ENCODE peak calls at places on chromosomes 7 and 10, in nine cellular contexts. K is GM23338, F is bronchial epithelial cell, C is hepatocyte, L is tibial artery, S is fibroblast of the aortic adventitia, Q is ovary, A is GM23248, E is spleen. H is an unnamed sample.

GRCh38 chr7:157239571-157240270 is 97.1 kb upstream of the DNAJB6 start:
- DNase-seq in K (peak; percentile 19), F (no peak), C (no peak), L (no peak), S (no peak), Q (peak; percentile 5), A (no peak), E (no peak), H (no peak)

GRCh38 chr10:88243202-88243744 is 339.8 kb downstream of the RNLS start:
- DNase-seq in K (no peak), F (no peak), C (no peak), L (no peak), S (no peak), Q (no peak), A (no peak), E (no peak), H (no peak)

GRCh38 chr7:139886206-139886605 is 57.1 kb downstream of the TBXAS1 start:
- DNase-seq in K (no peak), F (peak; percentile 67), C (no peak), L (no peak), S (no peak), Q (no peak), A (peak; percentile 26), E (no peak), H (no peak)

GRCh38 chr7:151136515-151136908 is 31.0 kb downstream of the GBX1 start:
- DNase-seq in K (no peak), F (no peak), C (no peak), L (no peak), S (no peak), Q (no peak), A (no peak), E (no peak), H (no peak)

GRCh38 chr10:94219829-94220228 is 142.9 kb downstream of the NOC3L start:
- DNase-seq in K (no peak), F (no peak), C (no peak), L (no peak), S (peak; percentile 39), Q (no peak), A (peak; percentile 39), E (no peak), H (no peak)

GRCh38 chr10:32155075-32155516 is 98.9 kb upstream of the KIF5B start:
- DNase-seq in K (no peak), F (peak; percentile 77), C (no peak), L (no peak), S (peak; percentile 85), Q (no peak), A (peak; percentile 84), E (no peak), H (no peak)

GRCh38 chr10:70063418-70064098 is 10.9 kb downstream of the MACROH2A2 start:
- DNase-seq in K (no peak), F (peak; percentile 30), C (no peak), L (no peak), S (no peak), Q (no peak), A (no peak), E (no peak), H (no peak)

GRCh38 chr10:86077271-86077670 is 289.3 kb downstream of the GRID1 start:
- DNase-seq in K (no peak), F (no peak), C (no peak), L (no peak), S (no peak), Q (no peak), A (no peak), E (peak; percentile 34), H (no peak)

GRCh38 chr7:1245596-1245995 is 12.9 kb downstream of the UNCX start:
- DNase-seq in K (no peak), F (no peak), C (no peak), L (no peak), S (no peak), Q (no peak), A (no peak), E (no peak), H (no peak)

GRCh38 chr10:10915215-10915614 is 102.5 kb upstream of the CELF2 start:
- DNase-seq in K (no peak), F (no peak), C (no peak), L (no peak), S (no peak), Q (no peak), A (peak; percentile 27), E (no peak), H (no peak)

GRCh38 chr10:35942052-35942451 is 300.0 kb upstream of the FZD8 start:
- DNase-seq in K (no peak), F (no peak), C (no peak), L (no peak), S (no peak), Q (no peak), A (no peak), E (no peak), H (no peak)

GRCh38 chr7:158819571-158820203 is 9.6 kb downstream of the ESYT2 start:
- DNase-seq in K (no peak), F (no peak), C (no peak), L (no peak), S (no peak), Q (no peak), A (peak; percentile 69), E (no peak), H (no peak)

GRCh38 chr7:41232086-41232485 is 470.8 kb downstream of the INHBA start:
- DNase-seq in K (no peak), F (peak; percentile 76), C (no peak), L (no peak), S (peak; percentile 48), Q (no peak), A (peak; percentile 74), E (no peak), H (no peak)

GRCh38 chr7:151824285-151824950 is 52.5 kb downstream of the PRKAG2 start:
- DNase-seq in K (no peak), F (no peak), C (no peak), L (no peak), S (no peak), Q (peak; percentile 35), A (no peak), E (peak; percentile 47), H (no peak)

GRCh38 chr7:102146989-102147388 is 139.7 kb upstream of the SH2B2 start:
- DNase-seq in K (no peak), F (no peak), C (no peak), L (no peak), S (peak; percentile 87), Q (peak; percentile 64), A (no peak), E (no peak), H (no peak)

GRCh38 chr7:5406957-5407930 is 16.4 kb downstream of the TNRC18 start:
- DNase-seq in K (peak; percentile 95), F (no peak), C (no peak), L (no peak), S (no peak), Q (peak; percentile 45), A (no peak), E (no peak), H (no peak)

GRCh38 chr7:27110163-27110976 is 7.9 kb upstream of the HOXA2 start:
- DNase-seq in K (peak; percentile 74), F (no peak), C (peak; percentile 67), L (peak; percentile 81), S (peak; percentile 90), Q (peak; percentile 79), A (no peak), E (no peak), H (no peak)
- H3K4me3 ChIP-seq in K (peak overlapping the region; percentile 47), F (no peak overlapping the region), C (no peak overlapping the region), L (peak overlapping the region; percentile 51), S (peak overlapping the region; percentile 78), Q (peak overlapping the region; percentile 22), A (no peak overlapping the region), E (no peak overlapping the region), H (peak overlapping the region; percentile 23)

GRCh38 chr7:37330775-37331174 is 117.9 kb downstream of the ELMO1 start:
- DNase-seq in K (no peak), F (no peak), C (no peak), L (no peak), S (no peak), Q (no peak), A (no peak), E (no peak), H (no peak)
- H3K4me3 ChIP-seq in K (no peak overlapping the region), F (no peak overlapping the region), C (no peak overlapping the region), L (no peak overlapping the region), S (no peak overlapping the region), Q (no peak overlapping the region), A (no peak overlapping the region), E (no peak overlapping the region), H (no peak overlapping the region)

GRCh38 chr7:131587315-131587923 is 31.0 kb upstream of the PODXL start:
- DNase-seq in K (no peak), F (no peak), C (no peak), L (no peak), S (no peak), Q (no peak), A (no peak), E (no peak), H (no peak)
- H3K4me3 ChIP-seq in K (no peak overlapping the region), F (no peak overlapping the region), C (no peak overlapping the region), L (no peak overlapping the region), S (no peak overlapping the region), Q (no peak overlapping the region), A (no peak overlapping the region), E (no peak overlapping the region), H (no peak overlapping the region)

GRCh38 chr7:50307368-50308012 is 3.0 kb downstream of the IKZF1 start:
- DNase-seq in K (peak; percentile 15), F (no peak), C (no peak), L (no peak), S (no peak), Q (no peak), A (no peak), E (peak; percentile 89), H (no peak)

GRCh38 chr7:50310361-50310760 is 5.8 kb downstream of the IKZF1 start:
- DNase-seq in K (no peak), F (no peak), C (no peak), L (no peak), S (no peak), Q (no peak), A (no peak), E (no peak), H (no peak)

GRCh38 chr7:50308301-50309129 is 4.0 kb downstream of the IKZF1 start:
- DNase-seq in K (no peak), F (no peak), C (no peak), L (no peak), S (no peak), Q (no peak), A (no peak), E (no peak), H (no peak)

GRCh38 chr7:50309736-50310135 is 5.2 kb downstream of the IKZF1 start:
- DNase-seq in K (no peak), F (no peak), C (no peak), L (no peak), S (no peak), Q (no peak), A (no peak), E (no peak), H (no peak)

GRCh38 chr7:50309130-50309478 is 4.6 kb downstream of the IKZF1 start:
- DNase-seq in K (no peak), F (no peak), C (no peak), L (no peak), S (no peak), Q (no peak), A (no peak), E (no peak), H (no peak)
- H3K4me3 ChIP-seq in K (no peak overlapping the region), F (no peak overlapping the region), C (no peak overlapping the region), L (no peak overlapping the region), S (no peak overlapping the region), Q (no peak overlapping the region), A (no peak overlapping the region), E (peak overlapping the region; percentile 59), H (no peak overlapping the region)